ENCODE peak calls at places on chromosome 20, in eight cellular contexts. S, I, J, Q, L, V, U and R are unnamed samples.

GRCh38 chr20:57749131-57749690 is 39.4 kb upstream of the PMEPA1 start:
- DNase-seq in S (no peak), J (no peak), L (no peak), V (no peak), U (no peak), I (no peak), Q (no peak), R (peak; percentile 16)

GRCh38 chr20:33159713-33160112 is 8.2 kb upstream of the BPIFA2 start:
- DNase-seq in Q (no peak), U (no peak), S (no peak), L (no peak), I (no peak), V (peak; percentile 22), J (no peak), R (no peak)

GRCh38 chr20:57266251-57267157 is at the start of gene BMP7:
- DNase-seq in S (peak; percentile 34), J (no peak), V (peak; percentile 83), Q (no peak), I (peak; percentile 14), U (no peak), L (no peak), R (peak; percentile 58)

GRCh38 chr20:49403911-49404310 is 78.6 kb downstream of the KCNB1 start:
- DNase-seq in J (no peak), V (no peak), U (no peak), L (no peak), S (no peak), I (no peak), Q (no peak), R (no peak)

GRCh38 chr20:33387177-33387576 is 14.1 kb downstream of the CDK5RAP1 start:
- DNase-seq in S (no peak), U (no peak), L (peak; percentile 71), J (no peak), Q (no peak), I (no peak), V (peak; percentile 86), R (no peak)

GRCh38 chr20:45067087-45067486 is 33.8 kb downstream of the KCNS1 start:
- DNase-seq in S (no peak), V (no peak), Q (no peak), J (no peak), L (no peak), I (no peak), U (no peak), R (no peak)

GRCh38 chr20:23547613-23548012 is 20.7 kb downstream of the CST9L start:
- DNase-seq in I (no peak), J (no peak), V (no peak), Q (no peak), L (no peak), S (no peak), U (no peak), R (no peak)

GRCh38 chr20:17605131-17605660 is 35.3 kb downstream of the DSTN start:
- DNase-seq in J (no peak), V (no peak), S (no peak), Q (no peak), I (no peak), L (no peak), U (no peak), R (no peak)

GRCh38 chr20:25279403-25279802 is 31.5 kb downstream of the PYGB start:
- DNase-seq in L (no peak), I (no peak), J (no peak), Q (no peak), S (no peak), U (no peak), V (peak; percentile 27), R (no peak)

GRCh38 chr20:38548356-38549083 is 32.5 kb upstream of the ADIG start:
- DNase-seq in I (no peak), Q (no peak), J (no peak), V (no peak), S (no peak), U (no peak), L (no peak), R (no peak)

GRCh38 chr20:47790032-47790965 is 5.0 kb upstream of the SULF2 start:
- DNase-seq in V (no peak), I (peak; percentile 55), J (peak; percentile 48), S (peak; percentile 85), Q (no peak), U (peak; percentile 87), L (peak; percentile 79), R (no peak)

GRCh38 chr20:36177716-36178115 is 23.2 kb downstream of the EPB41L1 start:
- DNase-seq in I (no peak), L (no peak), U (no peak), S (no peak), Q (no peak), V (no peak), J (no peak), R (no peak)

GRCh38 chr20:46342451-46343357 is 34.4 kb upstream of the CDH22 start:
- DNase-seq in I (no peak), S (no peak), L (no peak), Q (no peak), J (no peak), U (no peak), V (no peak), R (no peak)

GRCh38 chr20:47700327-47700726 is 85.0 kb downstream of the SULF2 start:
- DNase-seq in I (no peak), S (no peak), Q (no peak), L (no peak), V (no peak), J (no peak), U (no peak), R (no peak)

GRCh38 chr20:16518068-16518783 is 55.0 kb downstream of the KIF16B start:
- DNase-seq in J (no peak), S (peak; percentile 42), U (no peak), I (peak; percentile 61), L (peak; percentile 29), V (peak; percentile 71), Q (peak; percentile 50), R (peak; percentile 30)

GRCh38 chr20:5181955-5182354 is 55.1 kb downstream of the CDS2 start:
- DNase-seq in I (peak; percentile 64), Q (no peak), S (no peak), L (peak; percentile 63), U (no peak), V (no peak), J (peak; percentile 38), R (no peak)

GRCh38 chr20:815914-816606 is 17.5 kb upstream of the FAM110A start:
- DNase-seq in V (peak; percentile 70), I (peak; percentile 78), L (peak; percentile 57), Q (peak; percentile 48), J (no peak), S (peak; percentile 43), U (no peak), R (no peak)

GRCh38 chr20:25043499-25044260 is 14.3 kb downstream of the ACSS1 start:
- DNase-seq in Q (no peak), U (no peak), V (no peak), J (no peak), S (no peak), I (no peak), L (no peak), R (no peak)

GRCh38 chr20:61749406-61750075 is 316.1 kb downstream of the TAF4 start:
- DNase-seq in U (no peak), L (no peak), S (no peak), J (no peak), V (no peak), Q (no peak), I (no peak), R (no peak)

GRCh38 chr20:11891827-11892521 is 25.7 kb upstream of the BTBD3 start:
- DNase-seq in Q (peak; percentile 71), S (peak; percentile 64), L (peak; percentile 85), J (no peak), U (no peak), I (peak; percentile 86), V (peak; percentile 89), R (peak; percentile 67)

GRCh38 chr20:62817975-62818591 is 1.2 kb downstream of the COL9A3 start:
- DNase-seq in V (no peak), U (no peak), J (no peak), S (no peak), I (no peak), L (no peak), Q (no peak), R (no peak)

GRCh38 chr20:59933296-59933848 is at the start of gene SYCP2:
- DNase-seq in V (no peak), L (no peak), S (peak; percentile 18), Q (peak; percentile 49), I (peak; percentile 70), U (no peak), J (no peak), R (no peak)

GRCh38 chr20:12068146-12068545 is 150.5 kb downstream of the BTBD3 start:
- DNase-seq in I (no peak), L (no peak), Q (no peak), S (no peak), J (no peak), U (no peak), V (peak; percentile 88), R (no peak)

GRCh38 chr20:45993197-45993951 is 15.3 kb upstream of the MMP9 start:
- DNase-seq in J (no peak), S (peak; percentile 41), V (peak; percentile 99), U (no peak), Q (no peak), L (peak; percentile 71), I (peak; percentile 73), R (no peak)

GRCh38 chr20:23207826-23208555 is 121.9 kb upstream of the CD93 start:
- DNase-seq in V (no peak), J (no peak), I (no peak), S (no peak), U (no peak), Q (no peak), L (no peak), R (no peak)

GRCh38 chr20:46981184-46981583 is 86.5 kb downstream of the EYA2 start:
- DNase-seq in Q (no peak), S (no peak), U (no peak), I (no peak), L (no peak), V (no peak), J (no peak), R (no peak)

GRCh38 chr20:63087236-63087871 is 80.6 kb upstream of the BHLHE23 start:
- DNase-seq in V (peak; percentile 40), J (no peak), I (no peak), L (no peak), U (no peak), Q (no peak), S (peak; percentile 6), R (no peak)

GRCh38 chr20:15834857-15835256 is 738.4 kb downstream of the KIF16B start:
- DNase-seq in U (no peak), S (peak; percentile 81), J (no peak), I (no peak), Q (no peak), L (no peak), V (no peak), R (no peak)

GRCh38 chr20:48052492-48052870 is 267.2 kb upstream of the SULF2 start:
- DNase-seq in J (no peak), U (peak; percentile 40), Q (no peak), I (peak; percentile 40), S (peak; percentile 62), L (peak; percentile 52), V (no peak), R (peak; percentile 10)

GRCh38 chr20:1938464-1939269 is 43.5 kb downstream of the SIRPA start:
- DNase-seq in I (no peak), L (no peak), U (no peak), J (no peak), Q (no peak), V (peak; percentile 43), S (no peak), R (no peak)

GRCh38 chr20:15627089-15627488 is 946.2 kb downstream of the KIF16B start:
- DNase-seq in J (no peak), S (no peak), I (no peak), L (no peak), U (no peak), V (no peak), Q (no peak), R (no peak)

GRCh38 chr20:891121-892080 is 24.7 kb downstream of the ANGPT4 start:
- DNase-seq in J (no peak), L (no peak), I (no peak), U (no peak), S (no peak), Q (peak; percentile 88), V (no peak), R (peak; percentile 32)

GRCh38 chr20:63738687-63739128 is 868 bp upstream of the SLC2A4RG start:
- DNase-seq in S (peak; percentile 62), I (peak; percentile 51), Q (peak; percentile 54), V (peak; percentile 86), J (no peak), L (no peak), U (no peak), R (peak; percentile 31)

GRCh38 chr20:18164356-18164755 is 26.7 kb downstream of the KAT14 start:
- DNase-seq in U (no peak), J (no peak), S (no peak), L (peak; percentile 56), Q (no peak), I (peak; percentile 8), V (peak; percentile 68), R (no peak)